ENCODE peak calls at places on chromosomes 16 and 17, in seven cellular contexts. T is hepatocyte; P is uterus; A is gastrocnemius medialis; N is heart left ventricle; S is CD4-positive, alpha-beta memory T cell; K is keratinocyte. Y is an unnamed sample.
A peak's percentile ranks its signal among the peaks of the same experiment; 100 is the strongest.

GRCh38 chr16:68074850-68075249 is 10.3 kb upstream of the NFATC3 start:
- DNase-seq in T (no peak), P (no peak), A (no peak), N (no peak), S (peak; percentile 71), K (no peak), Y (no peak)

GRCh38 chr17:59786536-59787319 is 79.3 kb downstream of the VMP1 start:
- DNase-seq in T (peak; percentile 93), P (peak; percentile 53), A (peak; percentile 45), N (peak; percentile 52), S (peak; percentile 86), K (peak; percentile 87), Y (peak; percentile 97)

GRCh38 chr17:54980372-54980771 is 11.8 kb downstream of the STXBP4 start:
- DNase-seq in T (no peak), P (no peak), A (no peak), N (no peak), S (no peak), K (no peak), Y (no peak)

GRCh38 chr17:42900460-42901331 is at the start of gene G6PC1:
- DNase-seq in T (no peak), P (no peak), A (no peak), N (no peak), S (no peak), K (no peak), Y (no peak)

GRCh38 chr16:53756329-53756996 is 52.5 kb downstream of the FTO start:
- DNase-seq in T (no peak), P (no peak), A (no peak), N (no peak), S (no peak), K (no peak), Y (peak; percentile 43)

GRCh38 chr16:17133851-17134250 is 336.9 kb downstream of the XYLT1 start:
- DNase-seq in T (no peak), P (no peak), A (no peak), N (no peak), S (no peak), K (no peak), Y (no peak)

GRCh38 chr17:45929344-45929743 is 35.0 kb downstream of the MAPT start:
- DNase-seq in T (no peak), P (no peak), A (no peak), N (no peak), S (no peak), K (no peak), Y (no peak)

GRCh38 chr17:29778936-29779811 is 150.9 kb downstream of the SSH2 start:
- DNase-seq in T (peak; percentile 72), P (peak; percentile 82), A (peak; percentile 72), N (peak; percentile 80), S (peak; percentile 75), K (peak; percentile 5), Y (peak; percentile 85)

GRCh38 chr17:73936908-73937627 is 266.4 kb upstream of the RPL38 start:
- DNase-seq in T (no peak), P (no peak), A (no peak), N (no peak), S (no peak), K (no peak), Y (no peak)

GRCh38 chr16:4260360-4260759 is 12.5 kb downstream of the TFAP4 start:
- DNase-seq in T (no peak), P (no peak), A (no peak), N (no peak), S (no peak), K (no peak), Y (no peak)

GRCh38 chr16:2799852-2800226 is 1.6 kb downstream of the PRSS41 start:
- DNase-seq in T (peak; percentile 84), P (no peak), A (no peak), N (no peak), S (no peak), K (no peak), Y (no peak)

GRCh38 chr17:76579281-76579680 is 6.4 kb downstream of the ST6GALNAC2 start:
- DNase-seq in T (no peak), P (no peak), A (no peak), N (no peak), S (no peak), K (no peak), Y (no peak)

GRCh38 chr16:71350821-71351557 is 7.5 kb upstream of the CALB2 start:
- DNase-seq in T (no peak), P (no peak), A (no peak), N (no peak), S (no peak), K (no peak), Y (no peak)

GRCh38 chr17:79922161-79922569 is 82.9 kb upstream of the CBX4 start:
- DNase-seq in T (peak; percentile 64), P (no peak), A (no peak), N (no peak), S (no peak), K (no peak), Y (no peak)

GRCh38 chr17:7897773-7898172 is 9.2 kb downstream of the CHD3 start:
- DNase-seq in T (peak; percentile 55), P (no peak), A (no peak), N (no peak), S (peak; percentile 29), K (no peak), Y (peak; percentile 39)

DNA sequence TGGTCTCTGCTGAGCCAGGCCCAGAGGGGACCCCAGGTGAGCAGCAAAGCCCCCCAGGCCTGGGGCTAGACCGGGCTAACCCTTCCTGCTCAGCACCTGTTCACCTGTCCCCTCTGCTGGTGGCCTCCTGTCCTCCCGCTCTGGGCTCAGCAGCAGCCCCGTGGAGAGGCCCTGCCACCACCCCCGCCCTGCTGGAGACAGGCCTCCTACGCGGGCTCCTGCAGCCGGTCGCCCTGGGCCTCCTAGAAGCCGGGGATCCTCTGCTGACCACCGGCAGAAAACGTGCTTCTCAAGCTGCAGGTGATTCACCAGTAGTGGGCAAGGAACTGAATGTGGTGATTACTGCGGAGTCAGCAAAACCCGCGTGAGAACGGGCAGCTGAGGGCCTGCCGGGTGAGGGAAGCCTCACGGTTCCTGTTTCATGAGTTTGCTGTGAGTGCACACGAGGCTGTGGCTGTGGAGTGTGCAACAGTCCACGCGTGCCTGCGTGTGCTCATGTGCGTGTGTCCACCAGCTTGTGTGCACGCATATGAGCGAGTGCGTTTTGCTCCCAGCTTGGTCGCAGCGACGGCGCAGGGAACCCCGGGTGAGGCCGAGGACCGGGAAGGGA is 792 bp downstream of the SECTM1 start:
- DNase-seq in T (peak; percentile 76), P (no peak), A (no peak), N (peak; percentile 60), S (peak; percentile 41), K (peak; percentile 35), Y (peak; percentile 65)
- H3K4me1 ChIP-seq in T (peaks cover 64% of the 10 kb centered on the region), P (no peaks in the 10 kb centered on the region), A (peaks cover 16% of the 10 kb centered on the region), N (peaks cover 21% of the 10 kb centered on the region), S (peaks cover 24% of the 10 kb centered on the region), K (peaks cover 49% of the 10 kb centered on the region), Y (peaks cover 35% of the 10 kb centered on the region)

GRCh38 chr16:877242-878065 is 76.9 kb upstream of the GNG13 start:
- DNase-seq in T (no peak), P (no peak), A (no peak), N (no peak), S (no peak), K (no peak), Y (no peak)
- H3K4me1 ChIP-seq in T (no peaks in the 10 kb centered on the region), P (no peaks in the 10 kb centered on the region), A (no peaks in the 10 kb centered on the region), N (no peaks in the 10 kb centered on the region), S (no peaks in the 10 kb centered on the region), K (no peaks in the 10 kb centered on the region), Y (no peaks in the 10 kb centered on the region)

GRCh38 chr17:44115585-44116415 is 7.6 kb downstream of the HDAC5 start:
- DNase-seq in T (peak; percentile 69), P (no peak), A (no peak), N (no peak), S (no peak), K (no peak), Y (peak; percentile 76)
- H3K4me1 ChIP-seq in T (peaks cover 8% of the 10 kb centered on the region), P (peaks cover 8% of the 10 kb centered on the region), A (peaks cover 97% of the 10 kb centered on the region), N (peaks cover 68% of the 10 kb centered on the region), S (peaks cover 33% of the 10 kb centered on the region), K (peaks cover 8% of the 10 kb centered on the region), Y (peaks cover 17% of the 10 kb centered on the region)

GRCh38 chr17:27226611-27227234 is 67.2 kb upstream of the WSB1 start:
- DNase-seq in T (peak; percentile 38), P (no peak), A (no peak), N (no peak), S (no peak), K (no peak), Y (peak; percentile 61)

GRCh38 chr17:27224526-27225315 is 69.2 kb upstream of the WSB1 start:
- DNase-seq in T (no peak), P (no peak), A (no peak), N (no peak), S (no peak), K (no peak), Y (no peak)

GRCh38 chr17:27218041-27218440 is 75.9 kb upstream of the WSB1 start:
- DNase-seq in T (no peak), P (no peak), A (no peak), N (no peak), S (no peak), K (no peak), Y (no peak)

GRCh38 chr17:27218719-27219488 is 75.0 kb upstream of the WSB1 start:
- DNase-seq in T (no peak), P (no peak), A (no peak), N (no peak), S (no peak), K (no peak), Y (no peak)

GRCh38 chr17:27222515-27222914 is 71.4 kb upstream of the WSB1 start:
- DNase-seq in T (no peak), P (no peak), A (no peak), N (no peak), S (no peak), K (no peak), Y (no peak)
- H3K4me1 ChIP-seq in T (peaks cover 3% of the 10 kb centered on the region), P (no peaks in the 10 kb centered on the region), A (no peaks in the 10 kb centered on the region), N (no peaks in the 10 kb centered on the region), S (peaks cover 19% of the 10 kb centered on the region), K (peaks cover 7% of the 10 kb centered on the region), Y (no peaks in the 10 kb centered on the region)

GRCh38 chr17:57091186-57091618 is 6.2 kb downstream of the AKAP1 start:
- DNase-seq in T (no peak), P (no peak), A (peak; percentile 95), N (peak; percentile 85), S (no peak), K (no peak), Y (no peak)
- H3K4me1 ChIP-seq in T (peaks cover 48% of the 10 kb centered on the region), P (peaks cover 11% of the 10 kb centered on the region), A (peaks cover 93% of the 10 kb centered on the region), N (peaks cover 63% of the 10 kb centered on the region), S (peaks cover 16% of the 10 kb centered on the region), K (peaks cover 23% of the 10 kb centered on the region), Y (peaks cover 39% of the 10 kb centered on the region)

Y was measured in adipocyte.